ENCODE peak calls at places on chromosomes 11 and 22, in four cellular contexts. X is Peyer's patch, Z is ovary, Q is sigmoid colon. G is an unnamed sample.

GRCh38 chr11:67302571-67303131 is 679 bp upstream of the SSH3 start:
- DNase-seq in X (no peak), Z (peak; percentile 55), Q (peak; percentile 80), G (peak; percentile 85)

GRCh38 chr11:46387919-46388618 is 3.5 kb downstream of the CHRM4 start:
- DNase-seq in X (no peak), Z (no peak), Q (no peak), G (no peak)

GRCh38 chr11:66484825-66485380 is 4.7 kb downstream of the DPP3 start:
- DNase-seq in X (no peak), Z (no peak), Q (no peak), G (no peak)

GRCh38 chr22:45612451-45612901 is 59.2 kb upstream of the ATXN10 start:
- DNase-seq in X (no peak), Z (peak; percentile 28), Q (peak; percentile 84), G (peak; percentile 86)

GRCh38 chr11:6650980-6651379 is 4.6 kb downstream of the DCHS1 start:
- DNase-seq in X (no peak), Z (no peak), Q (no peak), G (no peak)

GRCh38 chr11:60858236-60858635 is 2.5 kb upstream of the PTGDR2 start:
- DNase-seq in X (no peak), Z (no peak), Q (no peak), G (no peak)

GRCh38 chr11:65218446-65218845 is 36.7 kb downstream of the CAPN1 start:
- DNase-seq in X (no peak), Z (no peak), Q (peak; percentile 24), G (no peak)

GRCh38 chr11:97937501-97937900 is 1083.2 kb upstream of the CNTN5 start:
- DNase-seq in X (no peak), Z (no peak), Q (no peak), G (no peak)

GRCh38 chr22:39925273-39925672 is 24.4 kb downstream of the GRAP2 start:
- DNase-seq in X (no peak), Z (no peak), Q (no peak), G (no peak)

GRCh38 chr22:26990503-26991189 is 333.3 kb downstream of the MIAT start:
- DNase-seq in X (no peak), Z (no peak), Q (no peak), G (no peak)

GRCh38 chr11:59918494-59918893 is 19.7 kb upstream of the OOSP1 start:
- DNase-seq in X (no peak), Z (no peak), Q (no peak), G (no peak)

GRCh38 chr22:50498322-50498861 is 9.1 kb downstream of the LMF2 start:
- DNase-seq in X (peak; percentile 73), Z (peak; percentile 52), Q (no peak), G (no peak)

GRCh38 chr11:112564228-112564955 is 303.7 kb upstream of the PLET1 start:
- DNase-seq in X (no peak), Z (no peak), Q (no peak), G (no peak)

GRCh38 chr11:94131363-94132115 is 2.9 kb downstream of the PANX1 start:
- DNase-seq in X (no peak), Z (peak; percentile 51), Q (no peak), G (no peak)

GRCh38 chr22:26501996-26502395 is 10.3 kb downstream of the TFIP11 start:
- DNase-seq in X (no peak), Z (no peak), Q (no peak), G (no peak)

DNA sequence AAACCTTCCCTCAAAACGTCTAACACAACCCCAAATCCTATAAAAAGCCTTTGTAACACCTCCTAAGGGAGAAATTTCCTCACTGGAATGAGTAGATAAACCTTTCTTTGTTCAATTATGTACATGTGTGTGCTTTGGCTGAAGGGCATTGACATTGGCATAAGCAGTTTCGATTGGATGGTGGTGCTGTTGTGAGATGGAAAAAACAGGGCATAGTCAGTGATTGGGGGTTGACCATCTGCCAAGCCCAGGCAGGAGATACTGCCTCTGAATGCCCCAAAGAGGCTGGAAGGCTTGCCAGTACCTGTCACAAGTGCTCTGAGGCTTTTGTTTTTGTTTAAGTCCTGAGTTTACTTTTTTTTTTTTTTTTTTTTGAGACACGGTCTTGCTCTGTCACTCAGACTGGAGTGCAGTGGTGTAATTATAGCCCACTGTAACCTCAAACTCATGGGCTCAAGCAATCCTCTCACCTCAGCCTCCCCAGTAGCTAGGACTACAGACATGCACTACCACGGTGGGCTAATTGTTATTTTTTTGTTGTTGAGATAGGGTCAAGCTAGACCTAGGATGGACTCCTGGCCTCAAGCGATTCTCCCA is 1.2 kb upstream of the CCDC117 start:
- DNase-seq in X (no peak), Z (no peak), Q (no peak), G (no peak)
- TF ChIP-seq POLR2A in X (no peak), Z (no peak), Q (no peak), G (no peak)

GRCh38 chr11:118290923-118291322 is 13.6 kb upstream of the CD3E start:
- DNase-seq in X (no peak), Z (no peak), Q (no peak), G (no peak)
- TF ChIP-seq CTCF in X (peak; percentile 85), Z (no peak), Q (no peak), G (no peak)

GRCh38 chr11:113627297-113627696 is 78.8 kb downstream of the TMPRSS5 start:
- DNase-seq in X (no peak), Z (no peak), Q (no peak), G (no peak)

GRCh38 chr11:113628912-113629311 is 77.2 kb downstream of the TMPRSS5 start:
- DNase-seq in X (no peak), Z (no peak), Q (no peak), G (no peak)

GRCh38 chr11:113623114-113623513 is 83.0 kb downstream of the TMPRSS5 start:
- DNase-seq in X (no peak), Z (no peak), Q (no peak), G (no peak)

GRCh38 chr11:113629562-113629961 is 76.5 kb downstream of the TMPRSS5 start:
- DNase-seq in X (no peak), Z (no peak), Q (no peak), G (no peak)

DNA sequence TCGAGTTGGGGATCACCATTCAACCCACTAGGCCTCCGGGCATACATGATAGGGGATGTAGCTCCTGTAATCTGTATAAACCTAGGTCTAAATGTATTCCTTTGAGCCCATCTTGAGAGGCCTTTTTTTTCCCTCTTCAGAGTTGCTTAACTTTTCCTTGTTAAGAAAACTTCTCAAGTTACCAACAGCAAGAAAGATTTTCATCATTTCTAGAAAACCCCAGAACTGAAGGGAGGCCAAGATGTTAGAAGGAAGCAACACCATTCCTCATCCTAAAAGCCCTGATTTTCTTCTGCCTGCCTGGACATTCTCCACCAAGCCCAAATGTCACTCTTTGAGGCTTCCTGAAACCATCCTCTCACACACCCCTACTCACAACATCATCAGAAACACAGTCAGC is 79.4 kb downstream of the TMPRSS5 start:
- DNase-seq in X (no peak), Z (no peak), Q (no peak), G (no peak)
- H3K4me1 ChIP-seq in X (no peaks in the 10 kb centered on the region), Z (no peaks in the 10 kb centered on the region), Q (no peaks in the 10 kb centered on the region), G (no peaks in the 10 kb centered on the region)

DNA sequence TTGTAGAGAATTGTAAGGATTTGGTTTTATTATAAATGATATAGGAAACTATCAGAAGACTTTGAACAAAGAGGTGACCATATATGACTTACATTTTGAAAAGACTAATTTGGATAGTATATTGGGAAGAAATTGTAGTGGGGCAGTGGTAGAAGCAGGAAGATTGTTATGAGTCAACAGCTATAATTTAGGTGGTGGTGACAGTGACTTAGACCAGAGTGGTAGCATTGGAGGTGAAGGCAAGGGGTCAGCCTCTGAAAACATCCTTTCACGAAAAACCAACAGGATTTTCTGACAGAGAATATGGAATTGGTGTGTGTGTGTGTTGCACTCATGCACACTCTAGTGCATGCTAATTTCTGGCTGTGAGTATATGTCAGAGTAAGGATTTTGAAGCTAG is 8.1 kb upstream of the HBE1 start:
- DNase-seq in X (no peak), Z (no peak), Q (no peak), G (no peak)
- TF ChIP-seq POLR2A in X (no peak), Z (no peak), Q (no peak), G (no peak)

GRCh38 chr22:31973739-31974138 is 29.4 kb downstream of the YWHAH start:
- DNase-seq in X (no peak), Z (no peak), Q (no peak), G (no peak)

GRCh38 chr22:31972180-31972579 is 27.8 kb downstream of the YWHAH start:
- DNase-seq in X (no peak), Z (no peak), Q (no peak), G (no peak)

GRCh38 chr22:31970490-31971444 is 26.4 kb downstream of the YWHAH start:
- DNase-seq in X (peak; percentile 77), Z (peak; percentile 88), Q (peak; percentile 88), G (peak; percentile 87)

GRCh38 chr22:31968022-31968421 is 23.7 kb downstream of the YWHAH start:
- DNase-seq in X (no peak), Z (no peak), Q (no peak), G (no peak)

DNA sequence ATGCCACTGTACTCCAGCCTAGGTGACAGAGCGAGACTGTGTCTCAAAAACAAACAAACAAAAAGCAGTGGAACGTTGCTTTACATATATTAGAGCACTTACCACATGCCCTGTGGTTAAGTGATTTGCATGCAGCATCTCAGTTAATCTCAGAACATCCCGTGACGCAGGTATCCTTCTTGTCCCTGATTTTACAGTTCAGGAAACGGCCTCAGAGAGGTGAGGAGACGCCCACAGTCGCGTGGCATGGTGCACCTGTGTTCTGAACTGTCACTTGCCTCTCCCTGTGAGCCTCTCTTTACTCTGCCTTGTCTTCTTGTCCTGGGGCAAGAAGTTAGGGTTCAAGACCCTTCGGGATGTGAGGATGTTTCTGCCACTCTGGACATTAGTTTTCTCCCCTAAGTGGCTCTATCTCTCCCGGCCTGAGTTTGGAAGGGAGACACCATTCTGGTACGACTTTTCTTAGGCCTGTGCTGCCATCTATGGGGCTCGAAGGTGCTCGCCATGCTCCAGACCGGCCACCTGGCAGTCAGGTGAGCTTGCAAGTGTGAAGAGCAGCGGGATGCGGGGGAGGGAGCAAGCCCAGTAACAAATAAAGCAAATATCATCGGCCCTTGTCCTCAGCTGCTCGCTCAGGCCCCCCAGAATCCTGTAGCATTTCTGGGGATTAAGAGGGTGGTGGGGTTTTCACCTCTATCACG is 25.6 kb downstream of the YWHAH start:
- DNase-seq in X (peak; percentile 69), Z (peak; percentile 65), Q (peak; percentile 71), G (no peak)
- TF ChIP-seq CTCF in X (peak; percentile 83), Z (no peak), Q (peak; percentile 13), G (no peak)

GRCh38 chr11:19980957-19981669 is 179.2 kb downstream of the DBX1 start:
- DNase-seq in X (no peak), Z (peak; percentile 33), Q (no peak), G (no peak)

GRCh38 chr11:19977941-19978340 is 182.3 kb downstream of the DBX1 start:
- DNase-seq in X (no peak), Z (no peak), Q (peak; percentile 10), G (no peak)

GRCh38 chr11:19980388-19980787 is 179.9 kb downstream of the DBX1 start:
- DNase-seq in X (no peak), Z (no peak), Q (no peak), G (no peak)

GRCh38 chr11:19978668-19979518 is 181.4 kb downstream of the DBX1 start:
- DNase-seq in X (no peak), Z (peak; percentile 33), Q (peak; percentile 64), G (no peak)

GRCh38 chr11:19979519-19979845 is 180.8 kb downstream of the DBX1 start:
- DNase-seq in X (no peak), Z (no peak), Q (no peak), G (no peak)
- H3K4me1 ChIP-seq in X (peaks cover 7% of the 10 kb centered on the region), Z (peaks cover 15% of the 10 kb centered on the region), Q (no peaks in the 10 kb centered on the region), G (no peaks in the 10 kb centered on the region)

GRCh38 chr22:21697021-21697771 is 31.4 kb downstream of the PPIL2 start:
- DNase-seq in X (no peak), Z (no peak), Q (no peak), G (no peak)
- TF ChIP-seq POLR2A in X (no peak), Z (no peak), Q (no peak), G (no peak)

GRCh38 chr11:77823775-77824174 is 2.8 kb downstream of the AAMDC start:
- DNase-seq in X (no peak), Z (no peak), Q (no peak), G (no peak)
- TF ChIP-seq CTCF in X (no peak), Z (no peak), Q (no peak), G (no peak)

G was measured in suprapubic skin.